ENCODE peak calls at places on chromosomes 1 and 21, in five cellular contexts. One of them, this sample, is unnamed.
A peak's percentile ranks its signal among the peaks of the same experiment; 100 is the strongest.

GRCh38 chr21:45819478-45820170 is 161.9 kb upstream of the COL6A1 start:
- DNase-seq in adrenal gland: no peak
- DNase-seq in heart left ventricle: no peak
- DNase-seq in HL-60: no peak
- DNase-seq in psoas muscle: peak; percentile 44
- DNase-seq in this sample: peak; percentile 12

GRCh38 chr21:36203603-36203889 is 46.9 kb downstream of the DOP1B start:
- DNase-seq in heart left ventricle: no peak
- DNase-seq in HL-60: no peak
- DNase-seq in adrenal gland: peak; percentile 55
- DNase-seq in psoas muscle: no peak
- DNase-seq in this sample: peak; percentile 89

GRCh38 chr1:46202975-46203737 is at the start of gene LURAP1:
- DNase-seq in HL-60: no peak
- DNase-seq in psoas muscle: peak; percentile 74
- DNase-seq in heart left ventricle: peak; percentile 80
- DNase-seq in adrenal gland: peak; percentile 45
- DNase-seq in this sample: peak; percentile 86

GRCh38 chr21:41733951-41734689 is 32.7 kb downstream of the RIPK4 start:
- DNase-seq in HL-60: no peak
- DNase-seq in psoas muscle: peak; percentile 26
- DNase-seq in adrenal gland: no peak
- DNase-seq in heart left ventricle: no peak
- DNase-seq in this sample: no peak

GRCh38 chr1:9086796-9087195 is 17.4 kb upstream of the SLC2A5 start:
- DNase-seq in HL-60: no peak
- DNase-seq in adrenal gland: no peak
- DNase-seq in heart left ventricle: no peak
- DNase-seq in psoas muscle: no peak
- DNase-seq in this sample: no peak

GRCh38 chr1:193212637-193213036 is 26.2 kb upstream of the B3GALT2 start:
- DNase-seq in adrenal gland: no peak
- DNase-seq in HL-60: no peak
- DNase-seq in heart left ventricle: no peak
- DNase-seq in psoas muscle: no peak
- DNase-seq in this sample: no peak

GRCh38 chr1:2279210-2279639 is 51.1 kb downstream of the SKI start:
- DNase-seq in heart left ventricle: peak; percentile 74
- DNase-seq in HL-60: no peak
- DNase-seq in adrenal gland: peak; percentile 67
- DNase-seq in psoas muscle: peak; percentile 76
- DNase-seq in this sample: peak; percentile 82

GRCh38 chr1:21939650-21940374 is 2.7 kb upstream of the HSPG2 start:
- DNase-seq in heart left ventricle: peak; percentile 93
- DNase-seq in adrenal gland: peak; percentile 96
- DNase-seq in psoas muscle: peak; percentile 94
- DNase-seq in HL-60: peak; percentile 68
- DNase-seq in this sample: peak; percentile 97

GRCh38 chr1:1804301-1804700 is 26.0 kb upstream of the NADK start:
- DNase-seq in heart left ventricle: no peak
- DNase-seq in HL-60: no peak
- DNase-seq in psoas muscle: peak; percentile 25
- DNase-seq in adrenal gland: no peak
- DNase-seq in this sample: no peak

GRCh38 chr1:101262601-101263348 is 26.0 kb downstream of the S1PR1 start:
- DNase-seq in heart left ventricle: no peak
- DNase-seq in psoas muscle: no peak
- DNase-seq in adrenal gland: no peak
- DNase-seq in HL-60: peak; percentile 73
- DNase-seq in this sample: no peak

GRCh38 chr1:157252473-157252872 is 114.3 kb upstream of the ETV3 start:
- DNase-seq in heart left ventricle: no peak
- DNase-seq in adrenal gland: no peak
- DNase-seq in HL-60: no peak
- DNase-seq in psoas muscle: no peak
- DNase-seq in this sample: peak; percentile 5

GRCh38 chr1:28208818-28209441 is 23.9 kb downstream of the DNAJC8 start:
- DNase-seq in adrenal gland: peak; percentile 41
- DNase-seq in HL-60: peak; percentile 72
- DNase-seq in heart left ventricle: peak; percentile 60
- DNase-seq in psoas muscle: peak; percentile 59
- DNase-seq in this sample: peak; percentile 73

GRCh38 chr1:18300376-18300775 is 180.4 kb upstream of the KLHDC7A start:
- DNase-seq in psoas muscle: no peak
- DNase-seq in heart left ventricle: no peak
- DNase-seq in HL-60: no peak
- DNase-seq in adrenal gland: no peak
- DNase-seq in this sample: no peak

GRCh38 chr1:225342695-225343094 is 85.1 kb downstream of the LBR start:
- DNase-seq in psoas muscle: no peak
- DNase-seq in adrenal gland: no peak
- DNase-seq in heart left ventricle: no peak
- DNase-seq in HL-60: no peak
- DNase-seq in this sample: no peak

GRCh38 chr1:65687435-65688214 is 105.1 kb upstream of the PDE4B start:
- DNase-seq in adrenal gland: peak; percentile 92
- DNase-seq in HL-60: peak; percentile 67
- DNase-seq in heart left ventricle: peak; percentile 87
- DNase-seq in psoas muscle: peak; percentile 89
- DNase-seq in this sample: peak; percentile 70

GRCh38 chr1:24960071-24960801 is 30.2 kb upstream of the RUNX3 start:
- DNase-seq in heart left ventricle: peak; percentile 3
- DNase-seq in psoas muscle: peak; percentile 18
- DNase-seq in adrenal gland: no peak
- DNase-seq in HL-60: peak; percentile 45
- DNase-seq in this sample: no peak
- TF ChIP-seq CTCF in heart left ventricle: no peak
- TF ChIP-seq CTCF in psoas muscle: no peak
- TF ChIP-seq CTCF in adrenal gland: no peak
- TF ChIP-seq CTCF in HL-60: no peak
- TF ChIP-seq CTCF in this sample: no peak

DNA sequence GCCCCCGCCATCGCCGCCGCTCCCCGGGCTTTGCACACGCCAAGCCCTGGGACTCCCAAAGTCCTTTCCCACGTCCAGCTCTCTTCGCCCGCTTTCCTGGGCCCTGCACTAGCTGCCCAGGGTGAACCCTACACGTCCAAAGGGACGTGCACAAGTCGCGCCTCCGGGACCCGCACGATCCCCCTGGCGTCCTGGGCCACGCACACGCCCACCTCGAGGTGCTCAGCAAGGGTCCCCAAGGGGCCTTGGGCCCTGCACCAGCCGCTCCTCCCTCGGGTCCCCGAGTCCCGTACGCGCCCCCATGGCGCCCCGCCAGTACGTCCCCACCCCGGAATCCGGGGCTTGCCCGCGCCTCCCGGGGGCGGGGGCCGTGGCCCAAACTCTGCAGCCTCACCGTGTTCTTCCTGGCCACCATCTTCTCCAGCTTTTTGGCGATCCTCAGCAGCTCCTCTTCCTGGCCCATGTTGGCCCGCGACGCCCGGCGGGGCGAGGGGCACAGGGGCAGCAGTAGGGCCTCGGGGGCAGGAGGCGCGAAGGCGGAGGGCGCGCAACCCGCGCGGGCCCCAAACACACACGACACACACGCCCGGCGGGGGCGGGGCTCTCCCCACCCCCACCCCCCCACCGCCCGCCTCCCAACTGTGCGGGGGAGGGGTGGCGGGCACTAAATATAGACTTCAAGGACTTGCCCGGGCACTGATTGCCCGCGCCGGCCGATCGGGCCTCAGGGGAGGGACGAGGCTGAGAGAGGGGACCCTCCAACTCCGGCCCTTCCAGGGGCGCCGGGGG is at the start of gene TCEA3:
- DNase-seq in HL-60: no peak
- DNase-seq in heart left ventricle: peak; percentile 79
- DNase-seq in psoas muscle: peak; percentile 85
- DNase-seq in adrenal gland: peak; percentile 81
- DNase-seq in this sample: no peak
- H3K4me3 ChIP-seq in HL-60: no peak within 1 kb of the TSS
- H3K4me3 ChIP-seq in heart left ventricle: peak within 1 kb of the TSS; percentile 50
- H3K4me3 ChIP-seq in psoas muscle: peak within 1 kb of the TSS; percentile 75
- H3K4me3 ChIP-seq in adrenal gland: peak within 1 kb of the TSS; percentile 15
- H3K4me3 ChIP-seq in this sample: peak within 1 kb of the TSS; percentile 29

DNA sequence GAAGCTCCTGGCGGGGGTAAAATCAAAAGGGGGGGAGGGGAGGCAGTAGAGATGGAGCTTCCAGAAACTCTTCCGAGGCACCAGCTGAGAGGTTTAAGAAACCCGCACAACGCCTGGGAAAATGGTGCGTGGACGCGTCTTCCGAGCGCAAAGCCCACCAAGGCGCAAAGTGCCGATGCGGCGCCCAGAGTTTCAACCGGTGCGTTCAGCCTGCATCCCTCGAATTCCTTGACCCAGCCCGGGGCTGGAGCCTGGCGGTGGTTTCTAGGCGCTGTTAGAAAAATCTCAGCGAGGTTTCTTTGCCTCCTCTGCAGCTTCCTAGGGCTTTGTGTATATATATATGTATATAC is 456 bp upstream of the PLPPR5 start:
- DNase-seq in adrenal gland: no peak
- DNase-seq in heart left ventricle: no peak
- DNase-seq in psoas muscle: no peak
- DNase-seq in HL-60: no peak
- DNase-seq in this sample: no peak
- TF ChIP-seq CTCF in adrenal gland: no peak
- TF ChIP-seq CTCF in heart left ventricle: no peak
- TF ChIP-seq CTCF in psoas muscle: no peak
- TF ChIP-seq CTCF in HL-60: no peak
- TF ChIP-seq CTCF in this sample: no peak

GRCh38 chr21:38777521-38777920 is 28.2 kb upstream of the ETS2 start:
- DNase-seq in heart left ventricle: no peak
- DNase-seq in adrenal gland: no peak
- DNase-seq in HL-60: no peak
- DNase-seq in psoas muscle: no peak
- DNase-seq in this sample: no peak
- H3K4me3 ChIP-seq in heart left ventricle: no peak overlapping the region
- H3K4me3 ChIP-seq in adrenal gland: no peak overlapping the region
- H3K4me3 ChIP-seq in HL-60: no peak overlapping the region
- H3K4me3 ChIP-seq in psoas muscle: no peak overlapping the region
- H3K4me3 ChIP-seq in this sample: no peak overlapping the region

GRCh38 chr1:178055779-178056471 is 38.0 kb upstream of the RASAL2 start:
- DNase-seq in HL-60: peak; percentile 77
- DNase-seq in psoas muscle: no peak
- DNase-seq in adrenal gland: no peak
- DNase-seq in heart left ventricle: peak; percentile 42
- DNase-seq in this sample: peak; percentile 37
- TF ChIP-seq CTCF in HL-60: no peak
- TF ChIP-seq CTCF in psoas muscle: peak; percentile 16
- TF ChIP-seq CTCF in adrenal gland: no peak
- TF ChIP-seq CTCF in heart left ventricle: peak; percentile 23
- TF ChIP-seq CTCF in this sample: peak; percentile 10

GRCh38 chr1:15150376-15150775 is 3.2 kb upstream of the TMEM51 start:
- DNase-seq in HL-60: no peak
- DNase-seq in psoas muscle: no peak
- DNase-seq in heart left ventricle: no peak
- DNase-seq in adrenal gland: no peak
- DNase-seq in this sample: no peak

GRCh38 chr1:15153184-15153841 is at the start of gene TMEM51:
- DNase-seq in HL-60: no peak
- DNase-seq in heart left ventricle: peak; percentile 83
- DNase-seq in psoas muscle: peak; percentile 60
- DNase-seq in adrenal gland: peak; percentile 75
- DNase-seq in this sample: peak; percentile 30

GRCh38 chr1:15151871-15152270 is 1.7 kb upstream of the TMEM51 start:
- DNase-seq in psoas muscle: no peak
- DNase-seq in heart left ventricle: no peak
- DNase-seq in adrenal gland: no peak
- DNase-seq in HL-60: no peak
- DNase-seq in this sample: no peak

GRCh38 chr1:15152318-15153183 is 996 bp upstream of the TMEM51 start:
- DNase-seq in adrenal gland: peak; percentile 94
- DNase-seq in HL-60: no peak
- DNase-seq in psoas muscle: peak; percentile 77
- DNase-seq in heart left ventricle: peak; percentile 87
- DNase-seq in this sample: peak; percentile 90

GRCh38 chr1:15151377-15151806 is 2.2 kb upstream of the TMEM51 start:
- DNase-seq in psoas muscle: no peak
- DNase-seq in heart left ventricle: no peak
- DNase-seq in HL-60: no peak
- DNase-seq in adrenal gland: no peak
- DNase-seq in this sample: no peak
- H3K4me3 ChIP-seq in psoas muscle: no peak overlapping the region
- H3K4me3 ChIP-seq in heart left ventricle: no peak overlapping the region
- H3K4me3 ChIP-seq in HL-60: no peak overlapping the region
- H3K4me3 ChIP-seq in adrenal gland: no peak overlapping the region
- H3K4me3 ChIP-seq in this sample: no peak overlapping the region

GRCh38 chr1:51942281-51942680 is 48.2 kb downstream of the RAB3B start:
- DNase-seq in psoas muscle: no peak
- DNase-seq in heart left ventricle: no peak
- DNase-seq in adrenal gland: no peak
- DNase-seq in HL-60: no peak
- DNase-seq in this sample: no peak

GRCh38 chr1:51941528-51941927 is 49.0 kb downstream of the RAB3B start:
- DNase-seq in HL-60: no peak
- DNase-seq in adrenal gland: no peak
- DNase-seq in psoas muscle: no peak
- DNase-seq in heart left ventricle: no peak
- DNase-seq in this sample: peak; percentile 45

GRCh38 chr1:51937112-51937511 is 53.4 kb downstream of the RAB3B start:
- DNase-seq in HL-60: no peak
- DNase-seq in adrenal gland: no peak
- DNase-seq in heart left ventricle: no peak
- DNase-seq in psoas muscle: no peak
- DNase-seq in this sample: no peak

DNA sequence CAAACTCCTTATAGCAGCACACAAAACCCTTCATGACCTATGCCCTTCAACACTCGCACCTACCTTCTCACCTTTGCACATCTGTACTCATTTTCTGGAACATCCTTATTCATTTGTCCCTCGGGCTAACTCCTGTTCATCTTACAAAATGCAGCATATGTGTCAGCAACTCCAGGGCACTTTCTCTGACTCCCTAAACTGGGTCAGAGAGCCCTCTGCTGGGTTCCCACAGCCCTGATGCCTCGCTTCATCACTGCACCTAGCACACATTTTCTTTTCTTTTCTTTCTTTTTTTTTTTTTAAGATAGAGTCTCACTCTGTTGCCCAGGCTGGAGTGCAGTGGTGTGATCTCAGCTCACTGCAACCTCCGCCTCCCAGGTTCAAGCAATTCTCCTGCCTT is 54.0 kb downstream of the RAB3B start:
- DNase-seq in adrenal gland: no peak
- DNase-seq in psoas muscle: no peak
- DNase-seq in HL-60: no peak
- DNase-seq in heart left ventricle: no peak
- DNase-seq in this sample: peak; percentile 49
- TF ChIP-seq CTCF in adrenal gland: no peak
- TF ChIP-seq CTCF in psoas muscle: no peak
- TF ChIP-seq CTCF in HL-60: no peak
- TF ChIP-seq CTCF in heart left ventricle: no peak
- TF ChIP-seq CTCF in this sample: peak; percentile 32

This sample was measured in fibroblast of mammary gland.